ENCODE peak calls at places on chromosomes 2 and 18, in five cellular contexts. One of them, this sample, is unnamed.

GRCh38 chr2:25655316-25655715 is 18.1 kb downstream of the DTNB start:
- DNase-seq in OCI-LY7: no peak
- DNase-seq in astrocyte of the hippocampus: no peak
- DNase-seq in K562: no peak
- DNase-seq in NCI-H1694 treated with DMSO at 0.1 percent for 48 hours: no peak
- DNase-seq in this sample: no peak

GRCh38 chr2:62660582-62661262 is 44.8 kb upstream of the EHBP1 start:
- DNase-seq in OCI-LY7: no peak
- DNase-seq in astrocyte of the hippocampus: peak
- DNase-seq in K562: no peak
- DNase-seq in NCI-H1694 treated with DMSO at 0.1 percent for 48 hours: no peak
- DNase-seq in this sample: no peak

GRCh38 chr2:121530210-121530562 is 494 bp upstream of the RNU4ATAC start:
- DNase-seq in OCI-LY7: no peak
- DNase-seq in astrocyte of the hippocampus: peak
- DNase-seq in K562: peak
- DNase-seq in NCI-H1694 treated with DMSO at 0.1 percent for 48 hours: peak
- DNase-seq in this sample: no peak

GRCh38 chr2:190759749-190760213 is 110.9 kb downstream of the NAB1 start:
- DNase-seq in OCI-LY7: no peak
- DNase-seq in astrocyte of the hippocampus: peak
- DNase-seq in K562: peak
- DNase-seq in NCI-H1694 treated with DMSO at 0.1 percent for 48 hours: no peak
- DNase-seq in this sample: no peak

GRCh38 chr2:43239981-43240761 is 13.8 kb upstream of the ZFP36L2 start:
- DNase-seq in OCI-LY7: peak
- DNase-seq in astrocyte of the hippocampus: no peak
- DNase-seq in K562: no peak
- DNase-seq in NCI-H1694 treated with DMSO at 0.1 percent for 48 hours: no peak
- DNase-seq in this sample: no peak

GRCh38 chr18:21134895-21135294 is 23.3 kb upstream of the ROCK1 start:
- DNase-seq in OCI-LY7: peak
- DNase-seq in astrocyte of the hippocampus: peak
- DNase-seq in K562: no peak
- DNase-seq in NCI-H1694 treated with DMSO at 0.1 percent for 48 hours: no peak
- DNase-seq in this sample: no peak

GRCh38 chr18:58505181-58505580 is 123.7 kb downstream of the ALPK2 start:
- DNase-seq in OCI-LY7: peak
- DNase-seq in astrocyte of the hippocampus: no peak
- DNase-seq in K562: no peak
- DNase-seq in NCI-H1694 treated with DMSO at 0.1 percent for 48 hours: no peak
- DNase-seq in this sample: no peak

GRCh38 chr2:143808166-143808565 is 678.9 kb downstream of the ARHGAP15 start:
- DNase-seq in OCI-LY7: no peak
- DNase-seq in astrocyte of the hippocampus: no peak
- DNase-seq in K562: no peak
- DNase-seq in NCI-H1694 treated with DMSO at 0.1 percent for 48 hours: no peak
- DNase-seq in this sample: no peak

GRCh38 chr2:9941196-9941995 is 10.1 kb upstream of the GRHL1 start:
- DNase-seq in OCI-LY7: no peak
- DNase-seq in astrocyte of the hippocampus: peak
- DNase-seq in K562: peak
- DNase-seq in NCI-H1694 treated with DMSO at 0.1 percent for 48 hours: no peak
- DNase-seq in this sample: peak

GRCh38 chr2:172283476-172283875 is 143.9 kb upstream of the ITGA6 start:
- DNase-seq in OCI-LY7: no peak
- DNase-seq in astrocyte of the hippocampus: peak
- DNase-seq in K562: no peak
- DNase-seq in NCI-H1694 treated with DMSO at 0.1 percent for 48 hours: no peak
- DNase-seq in this sample: no peak

GRCh38 chr2:237202288-237203030 is 116.8 kb downstream of the COPS8 start:
- DNase-seq in OCI-LY7: no peak
- DNase-seq in astrocyte of the hippocampus: no peak
- DNase-seq in K562: no peak
- DNase-seq in NCI-H1694 treated with DMSO at 0.1 percent for 48 hours: no peak
- DNase-seq in this sample: no peak

GRCh38 chr2:168424112-168424951 is 31.7 kb upstream of the CERS6 start:
- DNase-seq in OCI-LY7: no peak
- DNase-seq in astrocyte of the hippocampus: no peak
- DNase-seq in K562: no peak
- DNase-seq in NCI-H1694 treated with DMSO at 0.1 percent for 48 hours: no peak
- DNase-seq in this sample: no peak

GRCh38 chr2:164479460-164479859 is 141.8 kb downstream of the GRB14 start:
- DNase-seq in OCI-LY7: no peak
- DNase-seq in astrocyte of the hippocampus: peak
- DNase-seq in K562: no peak
- DNase-seq in NCI-H1694 treated with DMSO at 0.1 percent for 48 hours: peak
- DNase-seq in this sample: no peak

GRCh38 chr2:70322518-70322917 is 20.7 kb upstream of the FAM136A start:
- DNase-seq in OCI-LY7: no peak
- DNase-seq in astrocyte of the hippocampus: no peak
- DNase-seq in K562: no peak
- DNase-seq in NCI-H1694 treated with DMSO at 0.1 percent for 48 hours: no peak
- DNase-seq in this sample: no peak

GRCh38 chr2:10257036-10257435 is 45.7 kb upstream of the HPCAL1 start:
- DNase-seq in OCI-LY7: no peak
- DNase-seq in astrocyte of the hippocampus: no peak
- DNase-seq in K562: no peak
- DNase-seq in NCI-H1694 treated with DMSO at 0.1 percent for 48 hours: no peak
- DNase-seq in this sample: no peak

GRCh38 chr2:120205901-120206581 is 17.2 kb downstream of the TMEM185B start:
- DNase-seq in OCI-LY7: peak
- DNase-seq in astrocyte of the hippocampus: no peak
- DNase-seq in K562: peak
- DNase-seq in NCI-H1694 treated with DMSO at 0.1 percent for 48 hours: no peak
- DNase-seq in this sample: peak

GRCh38 chr18:46278481-46279465 is 174.6 kb downstream of the HAUS1 start:
- DNase-seq in OCI-LY7: no peak
- DNase-seq in astrocyte of the hippocampus: peak
- DNase-seq in K562: no peak
- DNase-seq in NCI-H1694 treated with DMSO at 0.1 percent for 48 hours: no peak
- DNase-seq in this sample: no peak

GRCh38 chr2:233416706-233417105 is 62.4 kb downstream of the DGKD start:
- DNase-seq in OCI-LY7: no peak
- DNase-seq in astrocyte of the hippocampus: no peak
- DNase-seq in K562: no peak
- DNase-seq in NCI-H1694 treated with DMSO at 0.1 percent for 48 hours: no peak
- DNase-seq in this sample: no peak

GRCh38 chr2:86563650-86564061 is 413 bp upstream of the CHMP3 start:
- DNase-seq in OCI-LY7: no peak
- DNase-seq in astrocyte of the hippocampus: no peak
- DNase-seq in K562: no peak
- DNase-seq in NCI-H1694 treated with DMSO at 0.1 percent for 48 hours: no peak
- DNase-seq in this sample: no peak

GRCh38 chr2:37585295-37585908 is 86.0 kb downstream of the CDC42EP3 start:
- DNase-seq in OCI-LY7: no peak
- DNase-seq in astrocyte of the hippocampus: no peak
- DNase-seq in K562: no peak
- DNase-seq in NCI-H1694 treated with DMSO at 0.1 percent for 48 hours: no peak
- DNase-seq in this sample: peak

GRCh38 chr18:67001052-67001451 is 397.2 kb upstream of the CDH19 start:
- DNase-seq in OCI-LY7: no peak
- DNase-seq in astrocyte of the hippocampus: peak
- DNase-seq in K562: no peak
- DNase-seq in NCI-H1694 treated with DMSO at 0.1 percent for 48 hours: no peak
- DNase-seq in this sample: no peak

GRCh38 chr18:31183302-31183701 is 20.6 kb upstream of the DSC1 start:
- DNase-seq in OCI-LY7: no peak
- DNase-seq in astrocyte of the hippocampus: no peak
- DNase-seq in K562: no peak
- DNase-seq in NCI-H1694 treated with DMSO at 0.1 percent for 48 hours: no peak
- DNase-seq in this sample: no peak

GRCh38 chr2:25606892-25607291 is 66.5 kb downstream of the DTNB start:
- DNase-seq in OCI-LY7: peak
- DNase-seq in astrocyte of the hippocampus: peak
- DNase-seq in K562: peak
- DNase-seq in NCI-H1694 treated with DMSO at 0.1 percent for 48 hours: peak
- DNase-seq in this sample: no peak

GRCh38 chr2:230925879-230926765 is 1.1 kb upstream of the GPR55 start:
- DNase-seq in OCI-LY7: no peak
- DNase-seq in astrocyte of the hippocampus: no peak
- DNase-seq in K562: no peak
- DNase-seq in NCI-H1694 treated with DMSO at 0.1 percent for 48 hours: no peak
- DNase-seq in this sample: no peak

GRCh38 chr2:84731185-84731584 is 149.7 kb downstream of the TRABD2A start:
- DNase-seq in OCI-LY7: no peak
- DNase-seq in astrocyte of the hippocampus: no peak
- DNase-seq in K562: no peak
- DNase-seq in NCI-H1694 treated with DMSO at 0.1 percent for 48 hours: no peak
- DNase-seq in this sample: no peak

GRCh38 chr2:143930891-143931290 is 589.0 kb downstream of the ZEB2 start:
- DNase-seq in OCI-LY7: no peak
- DNase-seq in astrocyte of the hippocampus: no peak
- DNase-seq in K562: no peak
- DNase-seq in NCI-H1694 treated with DMSO at 0.1 percent for 48 hours: no peak
- DNase-seq in this sample: no peak

GRCh38 chr2:158967731-158968395 is 577 bp upstream of the TANC1 start:
- DNase-seq in OCI-LY7: no peak
- DNase-seq in astrocyte of the hippocampus: peak
- DNase-seq in K562: no peak
- DNase-seq in NCI-H1694 treated with DMSO at 0.1 percent for 48 hours: peak
- DNase-seq in this sample: peak

GRCh38 chr2:66515743-66516142 is 80.8 kb downstream of the MEIS1 start:
- DNase-seq in OCI-LY7: no peak
- DNase-seq in astrocyte of the hippocampus: no peak
- DNase-seq in K562: no peak
- DNase-seq in NCI-H1694 treated with DMSO at 0.1 percent for 48 hours: no peak
- DNase-seq in this sample: no peak

GRCh38 chr2:195414479-195414878 is 242.5 kb upstream of the SLC39A10 start:
- DNase-seq in OCI-LY7: peak
- DNase-seq in astrocyte of the hippocampus: no peak
- DNase-seq in K562: no peak
- DNase-seq in NCI-H1694 treated with DMSO at 0.1 percent for 48 hours: no peak
- DNase-seq in this sample: no peak

GRCh38 chr2:127623388-127624320 is 22.3 kb upstream of the GPR17 start:
- DNase-seq in OCI-LY7: no peak
- DNase-seq in astrocyte of the hippocampus: peak
- DNase-seq in K562: no peak
- DNase-seq in NCI-H1694 treated with DMSO at 0.1 percent for 48 hours: no peak
- DNase-seq in this sample: no peak

GRCh38 chr2:232341061-232341738 is 37.4 kb upstream of the ALPP start:
- DNase-seq in OCI-LY7: no peak
- DNase-seq in astrocyte of the hippocampus: no peak
- DNase-seq in K562: no peak
- DNase-seq in NCI-H1694 treated with DMSO at 0.1 percent for 48 hours: no peak
- DNase-seq in this sample: no peak

GRCh38 chr2:26542194-26542455 is 64.2 kb upstream of the OTOF start:
- DNase-seq in OCI-LY7: no peak
- DNase-seq in astrocyte of the hippocampus: no peak
- DNase-seq in K562: no peak
- DNase-seq in NCI-H1694 treated with DMSO at 0.1 percent for 48 hours: no peak
- DNase-seq in this sample: peak

GRCh38 chr2:72990695-72991438 is 73.5 kb downstream of the EMX1 start:
- DNase-seq in OCI-LY7: no peak
- DNase-seq in astrocyte of the hippocampus: no peak
- DNase-seq in K562: no peak
- DNase-seq in NCI-H1694 treated with DMSO at 0.1 percent for 48 hours: no peak
- DNase-seq in this sample: no peak

GRCh38 chr18:25326231-25327042 is 25.5 kb downstream of the ZNF521 start:
- DNase-seq in OCI-LY7: no peak
- DNase-seq in astrocyte of the hippocampus: no peak
- DNase-seq in K562: no peak
- DNase-seq in NCI-H1694 treated with DMSO at 0.1 percent for 48 hours: no peak
- DNase-seq in this sample: no peak

GRCh38 chr2:23589739-23590138 is 204.8 kb downstream of the KLHL29 start:
- DNase-seq in OCI-LY7: no peak
- DNase-seq in astrocyte of the hippocampus: no peak
- DNase-seq in K562: no peak
- DNase-seq in NCI-H1694 treated with DMSO at 0.1 percent for 48 hours: peak
- DNase-seq in this sample: no peak

GRCh38 chr2:49714433-49714832 is 560.1 kb upstream of the FSHR start:
- DNase-seq in OCI-LY7: no peak
- DNase-seq in astrocyte of the hippocampus: no peak
- DNase-seq in K562: no peak
- DNase-seq in NCI-H1694 treated with DMSO at 0.1 percent for 48 hours: no peak
- DNase-seq in this sample: no peak

GRCh38 chr2:16247371-16248177 is 307.2 kb downstream of the MYCN start:
- DNase-seq in OCI-LY7: no peak
- DNase-seq in astrocyte of the hippocampus: peak
- DNase-seq in K562: no peak
- DNase-seq in NCI-H1694 treated with DMSO at 0.1 percent for 48 hours: no peak
- DNase-seq in this sample: no peak

GRCh38 chr18:36264283-36264682 is 33.2 kb upstream of the FHOD3 start:
- DNase-seq in OCI-LY7: no peak
- DNase-seq in astrocyte of the hippocampus: no peak
- DNase-seq in K562: no peak
- DNase-seq in NCI-H1694 treated with DMSO at 0.1 percent for 48 hours: no peak
- DNase-seq in this sample: no peak